ENCODE peak calls at places on chromosome 17, in seven cellular contexts. U, J, N, P, M, Z and O are unnamed samples.

GRCh38 chr17:31743767-31744166 is 115.3 kb downstream of the COPRS start:
- DNase-seq in U (peak; percentile 58), J (no peak), N (no peak), P (no peak), M (no peak), Z (no peak), O (no peak)

GRCh38 chr17:43608313-43608712 is 53.4 kb downstream of the MEOX1 start:
- DNase-seq in U (no peak), J (peak; percentile 37), N (no peak), P (peak; percentile 22), M (no peak), Z (no peak), O (no peak)

GRCh38 chr17:62611767-62612166 is 15.7 kb upstream of the MRC2 start:
- DNase-seq in U (no peak), J (no peak), N (no peak), P (no peak), M (no peak), Z (no peak), O (no peak)

GRCh38 chr17:1467898-1468492 is 12.0 kb upstream of the CRK start:
- DNase-seq in U (peak; percentile 50), J (no peak), N (no peak), P (no peak), M (no peak), Z (no peak), O (no peak)

GRCh38 chr17:10149573-10150399 is 48.6 kb downstream of the GAS7 start:
- DNase-seq in U (peak; percentile 90), J (peak; percentile 65), N (peak; percentile 63), P (no peak), M (no peak), Z (no peak), O (no peak)

GRCh38 chr17:2593846-2594656 is 597 bp downstream of the PAFAH1B1 start:
- DNase-seq in U (peak; percentile 83), J (no peak), N (peak; percentile 51), P (peak; percentile 80), M (peak; percentile 90), Z (peak; percentile 78), O (peak; percentile 86)

GRCh38 chr17:50037321-50038107 is 18.4 kb upstream of the ITGA3 start:
- DNase-seq in U (peak; percentile 91), J (no peak), N (no peak), P (no peak), M (no peak), Z (no peak), O (peak; percentile 89)

GRCh38 chr17:74059471-74059870 is 144.0 kb upstream of the RPL38 start:
- DNase-seq in U (no peak), J (no peak), N (no peak), P (no peak), M (no peak), Z (no peak), O (no peak)

GRCh38 chr17:9332164-9332527 is 243.5 kb downstream of the STX8 start:
- DNase-seq in U (no peak), J (no peak), N (no peak), P (no peak), M (no peak), Z (no peak), O (no peak)

GRCh38 chr17:2962729-2963128 is 100.7 kb downstream of the OR1D5 start:
- DNase-seq in U (no peak), J (no peak), N (no peak), P (no peak), M (no peak), Z (no peak), O (no peak)

GRCh38 chr17:56172517-56172982 is 19.3 kb downstream of the ANKFN1 start:
- DNase-seq in U (no peak), J (no peak), N (no peak), P (no peak), M (no peak), Z (no peak), O (no peak)

GRCh38 chr17:77726549-77726957 is 231.9 kb upstream of the TNRC6C start:
- DNase-seq in U (no peak), J (no peak), N (no peak), P (no peak), M (no peak), Z (no peak), O (peak; percentile 54)

GRCh38 chr17:45835481-45835880 is 9.2 kb upstream of the SPPL2C start:
- DNase-seq in U (no peak), J (no peak), N (no peak), P (no peak), M (no peak), Z (no peak), O (no peak)

GRCh38 chr17:77376795-77377751 is 236.3 kb downstream of the SEC14L1 start:
- DNase-seq in U (peak; percentile 91), J (no peak), N (no peak), P (no peak), M (no peak), Z (no peak), O (no peak)